ENCODE peak calls at places on chromosomes 6 and 20, in eight cellular contexts. G is mesenchymal stem cell, D is NCI-H510A treated with DMSO at 0.1 percent for 48 hours, A is cardiac muscle cell, N is AG09319, S is heart right ventricle, T is GM19239, M is HTR-8/SVneo. B is an unnamed sample.

GRCh38 chr20:32458061-32458836 is 100.1 kb downstream of the ASXL1 start:
- DNase-seq in M (no peak), S (no peak), D (no peak), T (no peak), A (no peak), N (no peak), G (no peak), B (no peak)

GRCh38 chr6:16739329-16739801 is 21.9 kb downstream of the ATXN1 start:
- DNase-seq in G (peak), M (no peak), T (no peak), A (no peak), N (no peak), D (no peak), S (no peak), B (no peak)

GRCh38 chr20:22686097-22686496 is 101.7 kb upstream of the FOXA2 start:
- DNase-seq in T (no peak), A (peak), N (peak), D (peak), M (peak), S (peak), G (peak), B (peak)

GRCh38 chr6:170137911-170138910 is 152.7 kb downstream of the DLL1 start:
- DNase-seq in S (no peak), G (no peak), A (no peak), T (no peak), D (no peak), N (no peak), M (no peak), B (no peak)

GRCh38 chr20:50346372-50347347 is 156.0 kb downstream of the CEBPB start:
- DNase-seq in D (peak), A (peak), T (no peak), N (peak), M (peak), S (peak), G (peak), B (peak)

GRCh38 chr6:22892452-22892851 is 323.1 kb downstream of the HDGFL1 start:
- DNase-seq in M (peak), G (peak), T (no peak), A (no peak), D (no peak), S (no peak), N (peak), B (peak)

GRCh38 chr6:111874030-111874425 is 776 bp upstream of the FYN start:
- DNase-seq in A (no peak), T (no peak), M (no peak), D (no peak), G (no peak), S (no peak), N (no peak), B (no peak)

GRCh38 chr6:278494-278893 is 13.8 kb upstream of the DUSP22 start:
- DNase-seq in D (no peak), S (no peak), G (no peak), A (no peak), N (no peak), T (no peak), M (no peak), B (no peak)

GRCh38 chr6:87407896-87408720 is at the start of gene CFAP206:
- DNase-seq in G (peak), S (peak), D (peak), M (peak), A (peak), N (peak), T (peak), B (peak)

GRCh38 chr6:18266524-18266908 is 2.2 kb upstream of the DEK start:
- DNase-seq in D (no peak), S (no peak), G (no peak), N (no peak), A (no peak), T (no peak), M (no peak), B (no peak)

GRCh38 chr6:107436881-107437280 is 22.5 kb downstream of the PDSS2 start:
- DNase-seq in M (no peak), A (no peak), D (no peak), S (no peak), G (no peak), T (no peak), N (no peak), B (no peak)

GRCh38 chr6:154508573-154509375 is 1.7 kb downstream of the CNKSR3 start:
- DNase-seq in N (no peak), M (no peak), G (peak), A (no peak), S (no peak), D (no peak), T (no peak), B (no peak)

GRCh38 chr6:107361568-107362270 is 97.6 kb downstream of the PDSS2 start:
- DNase-seq in N (no peak), G (peak), S (no peak), A (peak), M (peak), D (no peak), T (no peak), B (peak)

GRCh38 chr6:106749611-106750010 is 120.2 kb downstream of the QRSL1 start:
- DNase-seq in S (no peak), M (peak), N (no peak), G (peak), D (peak), T (no peak), A (no peak), B (no peak)

GRCh38 chr6:50147371-50147770 is 97.6 kb upstream of the DEFB112 start:
- DNase-seq in D (no peak), M (peak), A (no peak), N (no peak), G (no peak), T (no peak), S (no peak), B (no peak)

GRCh38 chr6:16712931-16713484 is 48.3 kb downstream of the ATXN1 start:
- DNase-seq in A (no peak), D (no peak), N (peak), T (no peak), G (peak), M (peak), S (no peak), B (peak)

GRCh38 chr6:82248233-82248735 is 740 bp upstream of the IBTK start:
- DNase-seq in S (no peak), D (peak), M (no peak), T (peak), A (no peak), G (peak), N (no peak), B (no peak)

GRCh38 chr6:103177800-103178199 is 1681.9 kb downstream of the HACE1 start:
- DNase-seq in N (no peak), S (no peak), A (no peak), D (no peak), T (no peak), M (no peak), G (no peak), B (no peak)

GRCh38 chr20:32685541-32686529 is 12.1 kb upstream of the C20orf203 start:
- DNase-seq in G (peak), N (peak), T (no peak), M (peak), A (no peak), D (peak), S (peak), B (peak)

GRCh38 chr6:95203153-95203754 is 374.1 kb upstream of the MANEA start:
- DNase-seq in N (no peak), T (peak), D (peak), S (no peak), M (no peak), G (peak), A (peak), B (peak)

GRCh38 chr6:317452-318144 is 25.3 kb downstream of the DUSP22 start:
- DNase-seq in N (no peak), A (no peak), D (no peak), M (no peak), G (no peak), S (no peak), T (no peak), B (no peak)

GRCh38 chr6:33886673-33887144 is 82.9 kb upstream of the MLN start:
- DNase-seq in N (no peak), D (no peak), S (peak), M (peak), T (no peak), A (peak), G (peak), B (peak)

GRCh38 chr6:158322724-158323560 is 10.7 kb downstream of the TULP4 start:
- DNase-seq in G (peak), D (no peak), T (no peak), N (peak), M (peak), A (no peak), S (no peak), B (no peak)

GRCh38 chr6:16583151-16583762 is 178.0 kb downstream of the ATXN1 start:
- DNase-seq in D (no peak), N (no peak), M (no peak), G (no peak), A (no peak), T (no peak), S (no peak), B (no peak)

GRCh38 chr6:125974214-125974866 is 12.0 kb upstream of the TRMT11 start:
- DNase-seq in G (peak), D (peak), M (no peak), S (no peak), A (peak), T (no peak), N (no peak), B (no peak)

GRCh38 chr6:87484491-87484890 is 11.7 kb downstream of the SLC35A1 start:
- DNase-seq in S (no peak), N (no peak), T (no peak), M (no peak), A (no peak), G (no peak), D (no peak), B (no peak)

GRCh38 chr6:119742188-119742803 is 392.7 kb upstream of the MAN1A1 start:
- DNase-seq in T (peak), D (no peak), G (peak), S (peak), A (peak), M (peak), N (no peak), B (no peak)

GRCh38 chr6:41371461-41371991 is 36.1 kb downstream of the NCR2 start:
- DNase-seq in G (peak), T (no peak), D (peak), A (peak), S (peak), M (peak), N (no peak), B (peak)

GRCh38 chr6:55399331-55399730 is 72.1 kb downstream of the GFRAL start:
- DNase-seq in N (no peak), G (peak), D (no peak), S (no peak), M (no peak), T (no peak), A (no peak), B (no peak)

GRCh38 chr20:50876816-50877215 is 54.4 kb downstream of the ADNP start:
- DNase-seq in M (no peak), S (no peak), T (no peak), D (no peak), G (no peak), N (no peak), A (no peak), B (no peak)